ENCODE peak calls at places on chromosomes 3 and 15, in six cellular contexts. Y, P, J, L, I and C are unnamed samples.

GRCh38 chr3:123620338-123620737 is 35.5 kb upstream of the HACD2 start:
- DNase-seq in L (peak; percentile 63), I (no peak), Y (peak; percentile 50), J (no peak), P (no peak), C (no peak)

GRCh38 chr3:52181543-52181942 is 16.4 kb upstream of the ALAS1 start:
- DNase-seq in I (no peak), Y (peak; percentile 30), J (no peak), P (peak; percentile 83), L (no peak), C (no peak)

GRCh38 chr3:149613988-149614387 is 43.8 kb downstream of the WWTR1 start:
- DNase-seq in I (no peak), J (no peak), Y (no peak), L (no peak), P (no peak), C (no peak)

GRCh38 chr3:107897471-107898180 is 193.2 kb downstream of the CD47 start:
- DNase-seq in L (no peak), Y (no peak), I (no peak), P (peak; percentile 43), J (no peak), C (no peak)

GRCh38 chr3:104598848-104599501 is 767.7 kb upstream of the ALCAM start:
- DNase-seq in I (no peak), P (no peak), J (peak; percentile 89), L (no peak), Y (no peak), C (peak; percentile 45)

GRCh38 chr3:56682458-56683121 is 475 bp downstream of the TASOR start:
- DNase-seq in Y (peak; percentile 69), L (peak; percentile 79), I (peak; percentile 79), P (peak; percentile 91), J (peak; percentile 15), C (peak; percentile 4)

GRCh38 chr3:196502775-196503181 is 790 bp downstream of the RNF168 start:
- DNase-seq in Y (peak; percentile 75), I (peak; percentile 69), P (peak; percentile 98), L (peak; percentile 62), J (no peak), C (no peak)

GRCh38 chr15:39786444-39787056 is 3.9 kb upstream of the FSIP1 start:
- DNase-seq in J (peak; percentile 30), L (no peak), I (peak; percentile 24), P (peak; percentile 81), Y (peak; percentile 64), C (peak; percentile 10)

GRCh38 chr3:115652738-115653137 is 29.4 kb downstream of the GAP43 start:
- DNase-seq in P (no peak), J (no peak), L (no peak), I (no peak), Y (no peak), C (no peak)

GRCh38 chr3:82816086-82816485 is 1054.6 kb upstream of the GBE1 start:
- DNase-seq in I (no peak), L (no peak), Y (no peak), P (no peak), J (no peak), C (no peak)

GRCh38 chr3:12751548-12751947 is 7.5 kb downstream of the TMEM40 start:
- DNase-seq in P (no peak), J (no peak), L (no peak), Y (no peak), I (no peak), C (no peak)

GRCh38 chr3:23750573-23751484 is 54.9 kb upstream of the UBE2E1 start:
- DNase-seq in P (no peak), L (no peak), I (no peak), J (no peak), Y (no peak), C (no peak)

GRCh38 chr15:97235285-97235985 is 725.1 kb upstream of the ARRDC4 start:
- DNase-seq in Y (peak; percentile 6), P (peak; percentile 71), L (peak; percentile 50), I (no peak), J (peak; percentile 2), C (peak; percentile 18)

GRCh38 chr3:128548426-128549282 is 55.7 kb upstream of the GATA2 start:
- DNase-seq in L (no peak), P (peak; percentile 28), Y (no peak), I (no peak), J (no peak), C (no peak)

GRCh38 chr3:105518806-105519418 is 152.2 kb downstream of the ALCAM start:
- DNase-seq in J (peak; percentile 52), I (peak; percentile 33), L (no peak), P (peak; percentile 71), Y (peak; percentile 59), C (peak; percentile 59)

GRCh38 chr3:32421991-32422859 is 30.6 kb downstream of the CMTM7 start:
- DNase-seq in J (peak; percentile 41), P (peak; percentile 83), I (no peak), L (peak; percentile 77), Y (peak; percentile 96), C (peak; percentile 63)

GRCh38 chr15:32838820-32839219 is 121.0 kb downstream of the GREM1 start:
- DNase-seq in I (no peak), P (peak; percentile 97), J (peak; percentile 9), L (no peak), Y (peak; percentile 85), C (peak; percentile 24)

GRCh38 chr15:57236561-57237281 is 139.6 kb upstream of the CGNL1 start:
- DNase-seq in P (no peak), I (no peak), J (no peak), L (no peak), Y (no peak), C (no peak)

GRCh38 chr15:39180494-39180930 is 400.4 kb upstream of the THBS1 start:
- DNase-seq in P (peak; percentile 78), Y (peak; percentile 92), I (no peak), J (no peak), L (no peak), C (no peak)

GRCh38 chr3:70970136-70970535 is 613.4 kb downstream of the FOXP1 start:
- DNase-seq in J (no peak), L (no peak), I (no peak), P (no peak), Y (no peak), C (no peak)

GRCh38 chr3:186472466-186473008 is 71.6 kb downstream of the CRYGS start:
- DNase-seq in J (no peak), L (no peak), Y (no peak), I (no peak), P (peak; percentile 39), C (no peak)

GRCh38 chr3:4323246-4324027 is 20.3 kb downstream of the SETMAR start:
- DNase-seq in L (no peak), P (peak; percentile 42), I (no peak), J (no peak), Y (peak; percentile 77), C (no peak)

GRCh38 chr15:64334530-64334929 is 21.4 kb downstream of the CSNK1G1 start:
- DNase-seq in J (no peak), P (no peak), Y (no peak), I (peak; percentile 6), L (no peak), C (no peak)